ENCODE peak calls at places on chromosomes 13 and 19, in seven cellular contexts. T, M, B, L, S, Q and O are unnamed samples.

GRCh38 chr19:2240881-2241760 is 4.5 kb downstream of the SF3A2 start:
- DNase-seq in T (no peak), M (no peak), B (peak; percentile 28), L (no peak), S (no peak), Q (no peak), O (no peak)

GRCh38 chr19:49820125-49820524 is 2.0 kb downstream of the MED25 start:
- DNase-seq in T (no peak), M (no peak), B (no peak), L (no peak), S (no peak), Q (no peak), O (peak; percentile 14)

GRCh38 chr13:99312493-99312883 is 5.3 kb upstream of the GPR183 start:
- DNase-seq in T (no peak), M (no peak), B (peak; percentile 62), L (no peak), S (peak; percentile 100), Q (peak; percentile 68), O (no peak)

GRCh38 chr19:17647071-17648020 is 40.8 kb downstream of the UNC13A start:
- DNase-seq in T (no peak), M (no peak), B (no peak), L (no peak), S (no peak), Q (no peak), O (no peak)

GRCh38 chr19:46618670-46619231 is 6.1 kb downstream of the PTGIR start:
- DNase-seq in T (no peak), M (no peak), B (peak; percentile 12), L (no peak), S (peak; percentile 58), Q (no peak), O (peak; percentile 29)

GRCh38 chr19:29139227-29139626 is 73.7 kb downstream of the UQCRFS1 start:
- DNase-seq in T (no peak), M (no peak), B (no peak), L (no peak), S (no peak), Q (no peak), O (no peak)

GRCh38 chr19:18058208-18059009 is 28.3 kb downstream of the IL12RB1 start:
- DNase-seq in T (peak; percentile 59), M (peak; percentile 83), B (peak; percentile 83), L (peak; percentile 59), S (peak; percentile 66), Q (peak; percentile 36), O (peak; percentile 71)

GRCh38 chr13:107518292-107518691 is 697.0 kb downstream of the LIG4 start:
- DNase-seq in T (no peak), M (no peak), B (no peak), L (no peak), S (peak; percentile 10), Q (no peak), O (no peak)

GRCh38 chr13:25869941-25870340 is 181.9 kb downstream of the SHISA2 start:
- DNase-seq in T (no peak), M (no peak), B (no peak), L (no peak), S (no peak), Q (no peak), O (no peak)

GRCh38 chr13:19382111-19382510 is 179.2 kb downstream of the TPTE2 start:
- DNase-seq in T (no peak), M (no peak), B (no peak), L (no peak), S (no peak), Q (no peak), O (no peak)

GRCh38 chr19:11737964-11738745 is 591 bp downstream of the ZNF823 start:
- DNase-seq in T (peak; percentile 6), M (no peak), B (peak; percentile 45), L (no peak), S (peak; percentile 4), Q (peak; percentile 5), O (no peak)

GRCh38 chr19:38842439-38843174 is 7.2 kb downstream of the HNRNPL start:
- DNase-seq in T (no peak), M (peak; percentile 84), B (no peak), L (no peak), S (no peak), Q (no peak), O (no peak)

GRCh38 chr19:10353793-10354391 is 14.5 kb upstream of the ICAM3 start:
- DNase-seq in T (no peak), M (peak; percentile 29), B (peak; percentile 81), L (no peak), S (peak; percentile 41), Q (no peak), O (no peak)

GRCh38 chr13:112733112-112733511 is 43.3 kb downstream of the ATP11A start:
- DNase-seq in T (no peak), M (no peak), B (no peak), L (no peak), S (no peak), Q (no peak), O (no peak)

GRCh38 chr19:1312732-1313694 is 27.3 kb downstream of the EFNA2 start:
- DNase-seq in T (no peak), M (no peak), B (no peak), L (no peak), S (peak; percentile 22), Q (peak; percentile 73), O (no peak)

GRCh38 chr19:27765397-27765796 is 1447.6 kb downstream of the UQCRFS1 start:
- DNase-seq in T (no peak), M (no peak), B (no peak), L (no peak), S (no peak), Q (no peak), O (no peak)

GRCh38 chr19:39701291-39701690 is 3.0 kb upstream of the LGALS14 start:
- DNase-seq in T (no peak), M (no peak), B (no peak), L (no peak), S (no peak), Q (no peak), O (no peak)

GRCh38 chr19:3844596-3844995 is 24.2 kb downstream of the ZFR2 start:
- DNase-seq in T (no peak), M (no peak), B (no peak), L (no peak), S (peak; percentile 12), Q (no peak), O (no peak)

GRCh38 chr13:33871207-33872004 is 53.5 kb downstream of the RFC3 start:
- DNase-seq in T (no peak), M (no peak), B (no peak), L (no peak), S (no peak), Q (no peak), O (no peak)

GRCh38 chr13:105406551-105406950 is 1128.9 kb downstream of the EFNB2 start:
- DNase-seq in T (no peak), M (no peak), B (no peak), L (no peak), S (no peak), Q (no peak), O (no peak)

GRCh38 chr13:35781661-35782060 is 305.2 kb upstream of the MAB21L1 start:
- DNase-seq in T (no peak), M (no peak), B (no peak), L (no peak), S (no peak), Q (no peak), O (no peak)

GRCh38 chr19:18444513-18444912 is 6.6 kb upstream of the ISYNA1 start:
- DNase-seq in T (no peak), M (no peak), B (no peak), L (no peak), S (no peak), Q (no peak), O (no peak)

GRCh38 chr19:41646589-41647204 is 19.8 kb upstream of the CEACAM4 start:
- DNase-seq in T (no peak), M (no peak), B (no peak), L (no peak), S (peak; percentile 16), Q (no peak), O (no peak)

GRCh38 chr13:78875792-78876580 is 217.0 kb upstream of the OBI1 start:
- DNase-seq in T (no peak), M (no peak), B (no peak), L (no peak), S (no peak), Q (peak; percentile 7), O (no peak)

GRCh38 chr19:1882089-1882785 is 3.1 kb downstream of the ABHD17A start:
- DNase-seq in T (no peak), M (peak; percentile 92), B (no peak), L (no peak), S (no peak), Q (no peak), O (no peak)

GRCh38 chr13:67752741-67753140 is 522.6 kb upstream of the PCDH9 start:
- DNase-seq in T (no peak), M (no peak), B (no peak), L (no peak), S (no peak), Q (no peak), O (no peak)

GRCh38 chr13:113297370-113297871 is 382 bp downstream of the LAMP1 start:
- DNase-seq in T (no peak), M (peak; percentile 57), B (no peak), L (peak; percentile 19), S (peak; percentile 11), Q (no peak), O (no peak)

GRCh38 chr19:45809643-45810159 is 5.4 kb downstream of the RSPH6A start:
- DNase-seq in T (peak; percentile 19), M (no peak), B (no peak), L (no peak), S (peak; percentile 71), Q (peak; percentile 94), O (no peak)

GRCh38 chr13:113135281-113135760 is 12.7 kb downstream of the F10 start:
- DNase-seq in T (no peak), M (no peak), B (no peak), L (no peak), S (no peak), Q (no peak), O (no peak)